ENCODE peak calls at places on chromosomes 6 and 20, in seven cellular contexts. J is Karpas-422, X is H7, R is stomach, K is right cardiac atrium, S is uterus, D is AG09309. U is an unnamed sample.

GRCh38 chr6:105746539-105746938 is 339.6 kb upstream of the PRDM1 start:
- DNase-seq in J (no peak), X (no peak), R (no peak), K (no peak), S (no peak), D (no peak), U (no peak)

GRCh38 chr6:4941782-4942672 is 61.8 kb downstream of the RPP40 start:
- DNase-seq in J (no peak), X (no peak), R (no peak), K (no peak), S (peak; percentile 74), D (peak; percentile 91), U (peak; percentile 46)

GRCh38 chr6:30884521-30885480 is 482 bp downstream of the DDR1 start:
- DNase-seq in J (peak; percentile 48), X (peak; percentile 84), R (peak; percentile 43), K (peak; percentile 84), S (peak; percentile 63), D (no peak), U (peak; percentile 39)

GRCh38 chr20:57794600-57795346 is 85.0 kb upstream of the PMEPA1 start:
- DNase-seq in J (no peak), X (no peak), R (no peak), K (no peak), S (no peak), D (no peak), U (no peak)

GRCh38 chr6:49564552-49564951 is 14.1 kb downstream of the C6orf141 start:
- DNase-seq in J (no peak), X (no peak), R (no peak), K (no peak), S (no peak), D (no peak), U (no peak)

GRCh38 chr20:11676618-11677289 is 240.9 kb upstream of the BTBD3 start:
- DNase-seq in J (peak; percentile 56), X (peak; percentile 60), R (no peak), K (no peak), S (no peak), D (peak; percentile 5), U (peak; percentile 44)

GRCh38 chr20:51400051-51400926 is 142.2 kb downstream of the NFATC2 start:
- DNase-seq in J (no peak), X (no peak), R (peak; percentile 32), K (no peak), S (no peak), D (no peak), U (no peak)

GRCh38 chr6:99868074-99868702 is 125.8 kb downstream of the MCHR2 start:
- DNase-seq in J (peak; percentile 82), X (peak; percentile 26), R (peak; percentile 79), K (peak; percentile 89), S (peak; percentile 38), D (peak; percentile 13), U (peak; percentile 71)

GRCh38 chr20:21090738-21091120 is 15.4 kb downstream of the LINC00237 start:
- DNase-seq in J (no peak), X (no peak), R (no peak), K (no peak), S (no peak), D (no peak), U (no peak)

GRCh38 chr20:21089421-21089820 is 16.7 kb downstream of the LINC00237 start:
- DNase-seq in J (no peak), X (no peak), R (no peak), K (no peak), S (no peak), D (no peak), U (no peak)

GRCh38 chr20:21087862-21088540 is 18.2 kb downstream of the LINC00237 start:
- DNase-seq in J (no peak), X (no peak), R (no peak), K (no peak), S (no peak), D (no peak), U (no peak)

DNA sequence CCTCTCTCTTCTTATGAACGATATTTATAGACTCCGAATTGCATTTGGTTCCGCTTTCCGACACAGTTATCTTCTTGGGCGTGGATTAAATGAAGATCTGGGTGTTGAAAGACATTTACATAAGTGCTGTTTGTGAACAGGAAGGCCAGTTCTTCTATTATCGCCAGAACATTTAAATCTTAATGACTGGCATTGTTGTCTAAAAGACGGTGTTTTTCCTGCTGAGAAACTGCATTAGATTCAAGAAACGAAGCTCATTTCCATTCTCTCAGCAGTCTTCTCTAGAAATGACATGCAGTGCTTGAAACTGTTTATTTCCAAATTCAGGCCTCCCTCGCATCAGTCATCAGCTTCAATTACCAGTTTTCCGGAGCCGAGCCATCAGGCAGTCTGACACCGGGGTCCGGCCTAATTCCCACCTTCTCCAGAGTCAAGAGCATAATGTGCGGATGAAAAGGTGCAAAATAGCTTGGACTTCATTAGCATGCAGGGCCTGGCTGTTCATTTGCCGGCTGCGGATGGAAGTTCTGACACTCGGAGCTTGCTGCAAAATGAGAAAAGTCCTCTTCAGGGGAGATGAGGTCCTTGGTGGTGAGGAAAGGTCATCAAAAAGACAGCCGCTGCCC is 15.9 kb downstream of the LINC00237 start:
- DNase-seq in J (no peak), X (no peak), R (no peak), K (no peak), S (no peak), D (no peak), U (no peak)
- H3K4me3 ChIP-seq in J (no peak overlapping the region), X (no peak overlapping the region), R (no peak overlapping the region), K (no peak overlapping the region), S (no peak overlapping the region), D (no peak overlapping the region), U (no peak overlapping the region)

GRCh38 chr6:164928366-164929154 is 380.8 kb downstream of the C6orf118 start:
- DNase-seq in J (no peak), X (no peak), R (no peak), K (no peak), S (no peak), D (no peak), U (no peak)

GRCh38 chr6:164926686-164927085 is 382.7 kb downstream of the C6orf118 start:
- DNase-seq in J (no peak), X (no peak), R (no peak), K (no peak), S (no peak), D (no peak), U (no peak)

GRCh38 chr6:164928041-164928321 is 381.4 kb downstream of the C6orf118 start:
- DNase-seq in J (no peak), X (no peak), R (no peak), K (no peak), S (no peak), D (no peak), U (no peak)

GRCh38 chr6:164927288-164928040 is 381.9 kb downstream of the C6orf118 start:
- DNase-seq in J (peak; percentile 79), X (peak; percentile 57), R (peak; percentile 69), K (peak; percentile 86), S (peak; percentile 56), D (peak; percentile 8), U (peak; percentile 49)

DNA sequence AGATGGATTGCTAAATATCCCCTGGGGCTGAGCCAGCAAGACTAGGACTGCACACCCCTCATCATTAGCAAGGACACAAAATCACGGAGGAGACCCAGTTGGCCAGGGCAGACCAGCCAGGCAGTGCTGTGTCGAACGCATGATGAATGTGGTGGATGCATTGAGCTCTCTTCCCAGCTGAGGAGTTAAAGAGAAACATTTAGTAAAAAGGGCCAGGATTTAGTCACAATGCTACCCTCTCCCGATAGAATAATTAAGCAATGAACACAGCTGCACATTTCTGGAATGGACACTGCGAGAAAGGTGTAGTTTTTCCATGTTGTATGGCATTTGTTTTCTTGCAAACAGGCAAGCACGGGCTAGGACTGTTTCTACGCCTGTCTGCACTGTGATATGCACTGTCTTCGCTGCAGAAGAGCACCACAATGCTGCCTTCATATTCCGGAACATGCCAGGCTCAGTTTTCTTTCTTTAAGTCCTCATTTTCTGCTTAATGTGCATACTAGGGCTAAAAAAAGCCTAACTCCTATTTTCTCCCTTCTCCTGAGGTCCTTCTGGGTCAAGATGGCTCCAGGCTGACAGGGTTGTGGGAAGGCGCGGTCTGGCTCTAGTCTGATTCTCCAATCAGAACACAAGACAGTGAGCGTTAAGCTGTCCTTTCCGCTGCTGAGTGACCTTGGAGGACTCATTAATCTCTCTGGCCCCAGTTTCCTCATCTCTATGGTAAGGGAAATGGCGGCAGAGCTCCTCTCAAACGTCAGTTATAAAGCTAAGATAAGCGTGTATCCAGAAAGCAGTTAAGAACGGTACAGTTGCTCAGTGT is 380.0 kb downstream of the C6orf118 start:
- DNase-seq in J (no peak), X (no peak), R (no peak), K (no peak), S (no peak), D (no peak), U (no peak)
- H3K4me3 ChIP-seq in J (no peak overlapping the region), X (no peak overlapping the region), R (no peak overlapping the region), K (no peak overlapping the region), S (no peak overlapping the region), D (no peak overlapping the region), U (no peak overlapping the region)

GRCh38 chr20:6811262-6811661 is 43.8 kb downstream of the BMP2 start:
- DNase-seq in J (no peak), X (no peak), R (no peak), K (no peak), S (no peak), D (no peak), U (no peak)

GRCh38 chr20:6812530-6812929 is 45.0 kb downstream of the BMP2 start:
- DNase-seq in J (no peak), X (no peak), R (no peak), K (no peak), S (no peak), D (no peak), U (no peak)

GRCh38 chr20:6819599-6819998 is 52.1 kb downstream of the BMP2 start:
- DNase-seq in J (no peak), X (no peak), R (no peak), K (no peak), S (no peak), D (no peak), U (no peak)

GRCh38 chr20:6818033-6818808 is 50.7 kb downstream of the BMP2 start:
- DNase-seq in J (no peak), X (peak; percentile 7), R (no peak), K (no peak), S (no peak), D (no peak), U (no peak)

DNA sequence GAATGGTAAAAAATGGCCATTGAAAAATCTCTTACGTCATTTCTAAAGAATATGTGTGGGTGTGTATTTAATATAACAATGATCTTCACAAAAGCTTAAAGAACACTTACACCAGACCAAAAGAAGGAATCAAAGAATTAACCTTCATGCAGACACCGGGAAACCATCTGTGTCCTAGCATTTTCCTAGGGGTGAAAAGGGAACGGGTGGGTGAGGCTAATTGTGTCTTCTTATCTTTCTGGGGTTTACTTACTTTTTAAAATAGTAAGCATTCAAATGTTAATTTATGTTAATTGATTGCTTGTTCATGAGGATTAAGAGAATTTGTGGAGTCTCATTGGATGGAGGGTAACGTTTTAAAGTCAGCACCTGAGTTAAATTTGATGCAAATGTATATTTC is 47.5 kb downstream of the BMP2 start:
- DNase-seq in J (no peak), X (peak; percentile 22), R (no peak), K (no peak), S (no peak), D (no peak), U (no peak)
- H3K4me3 ChIP-seq in J (no peak overlapping the region), X (no peak overlapping the region), R (no peak overlapping the region), K (no peak overlapping the region), S (no peak overlapping the region), D (no peak overlapping the region), U (no peak overlapping the region)

DNA sequence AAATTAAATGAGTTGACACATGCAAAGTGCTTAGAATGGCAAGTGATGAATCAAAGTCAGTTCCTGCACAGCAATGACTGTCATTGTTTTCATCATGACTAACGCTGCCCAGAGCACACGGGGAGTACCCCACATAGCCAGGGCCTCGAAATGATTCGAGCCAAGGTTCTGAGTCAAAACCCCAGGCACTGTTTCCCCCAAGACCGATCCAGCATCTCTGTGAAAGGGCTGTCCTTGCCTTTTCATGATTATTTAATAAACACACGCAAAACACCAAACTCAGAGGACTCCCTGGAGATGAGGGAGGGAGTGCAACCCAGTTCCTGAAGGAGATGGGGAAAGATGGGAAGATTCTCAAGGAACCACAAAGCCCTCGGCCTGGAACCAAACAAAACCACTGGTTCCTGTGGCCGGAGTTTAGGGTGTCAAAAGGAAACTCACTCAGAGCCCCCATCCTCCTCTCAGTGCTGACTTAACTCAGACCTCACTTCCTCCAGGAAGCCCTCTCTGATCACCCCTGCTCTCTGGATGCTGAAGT is 3.8 kb downstream of the PREX1 start:
- DNase-seq in J (no peak), X (peak; percentile 6), R (no peak), K (no peak), S (no peak), D (peak; percentile 60), U (no peak)
- H3K4me3 ChIP-seq in J (no peak overlapping the region), X (no peak overlapping the region), R (no peak overlapping the region), K (no peak overlapping the region), S (no peak overlapping the region), D (no peak overlapping the region), U (no peak overlapping the region)

U was measured in lung.